ENCODE peak calls at places on chromosomes 16 and 17, in seven cellular contexts. X, P, A, Q, S, H and I are unnamed samples.

GRCh38 chr17:42598905-42599304 is 10.3 kb downstream of the RETREG3 start:
- DNase-seq in X (no peak), P (no peak), A (no peak), Q (no peak), S (no peak), H (no peak), I (no peak)

GRCh38 chr16:10752843-10753523 is 9.3 kb downstream of the NUBP1 start:
- DNase-seq in X (no peak), P (no peak), A (no peak), Q (no peak), S (no peak), H (peak), I (peak)

GRCh38 chr16:74140557-74140956 is 156.1 kb upstream of the PSMD7 start:
- DNase-seq in X (no peak), P (no peak), A (no peak), Q (no peak), S (no peak), H (no peak), I (no peak)

GRCh38 chr17:76053230-76054111 is 18.8 kb downstream of the SRP68 start:
- DNase-seq in X (no peak), P (no peak), A (no peak), Q (no peak), S (peak), H (no peak), I (no peak)

GRCh38 chr17:27569257-27569722 is 61.7 kb upstream of the LGALS9 start:
- DNase-seq in X (no peak), P (no peak), A (peak), Q (peak), S (peak), H (peak), I (no peak)

GRCh38 chr16:11370084-11370931 is 25.0 kb downstream of the RMI2 start:
- DNase-seq in X (no peak), P (no peak), A (no peak), Q (no peak), S (no peak), H (no peak), I (no peak)

GRCh38 chr17:34131386-34131785 is 123.7 kb upstream of the CCL2 start:
- DNase-seq in X (no peak), P (no peak), A (no peak), Q (no peak), S (no peak), H (peak), I (no peak)

GRCh38 chr17:7836596-7837374 is 2.8 kb downstream of the KDM6B start:
- DNase-seq in X (peak), P (peak), A (peak), Q (peak), S (peak), H (peak), I (no peak)

GRCh38 chr17:14724770-14725169 is 423.9 kb downstream of the HS3ST3B1 start:
- DNase-seq in X (no peak), P (no peak), A (no peak), Q (no peak), S (no peak), H (no peak), I (no peak)

GRCh38 chr16:84278333-84278732 is 16.3 kb upstream of the WFDC1 start:
- DNase-seq in X (no peak), P (no peak), A (no peak), Q (no peak), S (no peak), H (no peak), I (no peak)

GRCh38 chr17:10172241-10172741 is 26.1 kb downstream of the GAS7 start:
- DNase-seq in X (no peak), P (no peak), A (no peak), Q (no peak), S (peak), H (no peak), I (no peak)

GRCh38 chr17:39231587-39232551 is 6.1 kb upstream of the STAC2 start:
- DNase-seq in X (no peak), P (peak), A (peak), Q (peak), S (peak), H (peak), I (no peak)

GRCh38 chr17:41548844-41549595 is 20.9 kb upstream of the KRT19 start:
- DNase-seq in X (peak), P (peak), A (peak), Q (peak), S (peak), H (peak), I (peak)

GRCh38 chr17:39729280-39729851 is 966 bp downstream of the MIEN1 start:
- DNase-seq in X (no peak), P (no peak), A (no peak), Q (no peak), S (no peak), H (no peak), I (no peak)

GRCh38 chr17:28716740-28717577 is 709 bp downstream of the RAB34 start:
- DNase-seq in X (no peak), P (peak), A (no peak), Q (no peak), S (peak), H (peak), I (no peak)

GRCh38 chr16:67659675-67660563 is at the start of gene ACD:
- DNase-seq in X (peak), P (peak), A (peak), Q (peak), S (peak), H (peak), I (peak)

GRCh38 chr16:14405611-14406537 is 224.2 kb downstream of the PARN start:
- DNase-seq in X (no peak), P (no peak), A (no peak), Q (peak), S (no peak), H (no peak), I (no peak)

GRCh38 chr16:11687606-11688519 is 19.6 kb downstream of the SNN start:
- DNase-seq in X (no peak), P (no peak), A (no peak), Q (no peak), S (no peak), H (no peak), I (no peak)

GRCh38 chr17:82108038-82108998 is 10.3 kb upstream of the FASN start:
- DNase-seq in X (no peak), P (no peak), A (no peak), Q (no peak), S (no peak), H (peak), I (no peak)

GRCh38 chr16:14168146-14168545 is 97.0 kb downstream of the MRTFB start:
- DNase-seq in X (peak), P (no peak), A (no peak), Q (no peak), S (peak), H (no peak), I (no peak)

GRCh38 chr16:569445-570254 is at the start of gene PIGQ:
- DNase-seq in X (no peak), P (peak), A (peak), Q (peak), S (peak), H (peak), I (peak)

GRCh38 chr17:61369751-61370150 is 29.9 kb upstream of the TBX2 start:
- DNase-seq in X (no peak), P (no peak), A (no peak), Q (no peak), S (no peak), H (no peak), I (no peak)

GRCh38 chr17:29163563-29163962 is 16.6 kb downstream of the MYO18A start:
- DNase-seq in X (no peak), P (no peak), A (no peak), Q (no peak), S (no peak), H (no peak), I (no peak)

GRCh38 chr16:66636199-66636598 is 31.7 kb downstream of the CMTM3 start:
- DNase-seq in X (no peak), P (no peak), A (no peak), Q (no peak), S (no peak), H (no peak), I (no peak)

GRCh38 chr16:628321-629061 is 2.3 kb upstream of the WFIKKN1 start:
- DNase-seq in X (no peak), P (no peak), A (no peak), Q (no peak), S (no peak), H (no peak), I (no peak)

GRCh38 chr16:4323845-4324478 is 8.1 kb downstream of the GLIS2 start:
- DNase-seq in X (no peak), P (no peak), A (no peak), Q (no peak), S (peak), H (peak), I (no peak)

GRCh38 chr17:59786536-59787319 is 79.3 kb downstream of the VMP1 start:
- DNase-seq in X (peak), P (no peak), A (no peak), Q (peak), S (peak), H (no peak), I (peak)

GRCh38 chr17:16464641-16465312 is 27.2 kb downstream of the LRRC75A start:
- DNase-seq in X (no peak), P (no peak), A (no peak), Q (no peak), S (no peak), H (no peak), I (no peak)

GRCh38 chr16:16791051-16791450 is 412.1 kb downstream of the NPIPA7 start:
- DNase-seq in X (no peak), P (no peak), A (no peak), Q (no peak), S (no peak), H (no peak), I (no peak)

GRCh38 chr16:4358831-4359561 is 7.9 kb upstream of the PAM16 start:
- DNase-seq in X (no peak), P (peak), A (peak), Q (peak), S (peak), H (peak), I (no peak)

GRCh38 chr17:27572665-27573064 is 58.3 kb upstream of the LGALS9 start:
- DNase-seq in X (no peak), P (no peak), A (no peak), Q (peak), S (no peak), H (no peak), I (no peak)

GRCh38 chr17:76336756-76337412 is 16.8 kb downstream of the PRPSAP1 start:
- DNase-seq in X (no peak), P (no peak), A (no peak), Q (no peak), S (no peak), H (no peak), I (no peak)

GRCh38 chr17:4877089-4877488 is 22.2 kb upstream of the C17orf107 start:
- DNase-seq in X (no peak), P (no peak), A (no peak), Q (no peak), S (no peak), H (no peak), I (peak)

GRCh38 chr16:53768593-53768992 is 64.6 kb downstream of the FTO start:
- DNase-seq in X (peak), P (no peak), A (no peak), Q (no peak), S (peak), H (no peak), I (no peak)

GRCh38 chr17:76237859-76238313 is 2.4 kb downstream of the RNF157 start:
- DNase-seq in X (no peak), P (no peak), A (no peak), Q (no peak), S (no peak), H (no peak), I (no peak)

GRCh38 chr17:29582254-29582765 is 7.1 kb downstream of the GIT1 start:
- DNase-seq in X (no peak), P (no peak), A (no peak), Q (no peak), S (no peak), H (peak), I (no peak)

GRCh38 chr16:73430138-73430537 is 382.2 kb upstream of the ZFHX3 start:
- DNase-seq in X (no peak), P (no peak), A (no peak), Q (no peak), S (no peak), H (no peak), I (no peak)

GRCh38 chr17:38341035-38341721 is 2.6 kb downstream of the GPR179 start:
- DNase-seq in X (no peak), P (no peak), A (peak), Q (no peak), S (no peak), H (peak), I (peak)